ENCODE peak calls at places on chromosomes 16 and 17, in four cellular contexts. X is T follicular helper cell, K is HS-27A, U is fibroblast of villous mesenchyme. D is an unnamed sample.

GRCh38 chr17:17401271-17401781 is 75.5 kb upstream of the MED9 start:
- DNase-seq in X (no peak), K (no peak), U (no peak), D (peak; percentile 67)

GRCh38 chr17:77959926-77960521 is 1.5 kb downstream of the TNRC6C start:
- DNase-seq in X (peak; percentile 27), K (no peak), U (peak; percentile 12), D (no peak)

GRCh38 chr17:66270106-66270505 is 32.3 kb upstream of the PRKCA start:
- DNase-seq in X (no peak), K (no peak), U (no peak), D (no peak)

GRCh38 chr16:57533618-57534336 is 2.6 kb downstream of the CCDC102A start:
- DNase-seq in X (no peak), K (no peak), U (no peak), D (no peak)

GRCh38 chr16:10355589-10355988 is 30.3 kb upstream of the ATF7IP2 start:
- DNase-seq in X (no peak), K (no peak), U (no peak), D (no peak)

GRCh38 chr16:12518238-12519004 is 285.3 kb downstream of the CPPED1 start:
- DNase-seq in X (no peak), K (no peak), U (no peak), D (no peak)

GRCh38 chr16:12468552-12468951 is 335.1 kb downstream of the CPPED1 start:
- DNase-seq in X (no peak), K (no peak), U (no peak), D (no peak)

GRCh38 chr17:1871743-1872142 is 41.9 kb downstream of the RPA1 start:
- DNase-seq in X (peak; percentile 27), K (no peak), U (no peak), D (no peak)

GRCh38 chr17:63639125-63639524 is 16.9 kb downstream of the MAP3K3 start:
- DNase-seq in X (no peak), K (no peak), U (no peak), D (no peak)

GRCh38 chr17:82280537-82280936 is 7.0 kb upstream of the CSNK1D start:
- DNase-seq in X (no peak), K (no peak), U (no peak), D (peak; percentile 31)

GRCh38 chr17:27647755-27648154 is 16.8 kb downstream of the LGALS9 start:
- DNase-seq in X (no peak), K (no peak), U (no peak), D (no peak)

GRCh38 chr17:45305532-45306087 is 11.2 kb downstream of the MAP3K14 start:
- DNase-seq in X (no peak), K (no peak), U (peak; percentile 73), D (no peak)

D was measured in Right ventricle myocardium inferior.